ENCODE peak calls at places on chromosomes 1 and 21, in six cellular contexts. G is uterus; P is neural progenitor cell; V is adipocyte; F is psoas muscle; B is CD8-positive, alpha-beta T cell. C is an unnamed sample. For H3K36me3 and H3K27me3, the result is how much of the 10 kb centered on the place peaks cover.

GRCh38 chr1:157045251-157046218 is at the start of gene ARHGEF11:
- DNase-seq in V (peak), F (peak), G (peak), P (peak), B (no peak), C (peak)

GRCh38 chr1:74517599-74518051 is 5.2 kb upstream of the LRRC53 start:
- DNase-seq in F (no peak), G (no peak), V (no peak), B (no peak), P (no peak), C (no peak)

GRCh38 chr1:111221633-111222286 is 5.8 kb upstream of the CHI3L2 start:
- DNase-seq in B (no peak), G (no peak), V (no peak), F (no peak), P (no peak), C (no peak)

GRCh38 chr1:109718495-109718894 is 6.4 kb downstream of the GSTM5 start:
- DNase-seq in G (no peak), B (no peak), F (no peak), P (peak), V (no peak), C (peak)

GRCh38 chr1:169260478-169260877 is 107.1 kb downstream of the NME7 start:
- DNase-seq in B (no peak), G (no peak), F (no peak), V (no peak), P (peak), C (no peak)

GRCh38 chr1:202349263-202349928 is 897 bp downstream of the PPP1R12B start:
- DNase-seq in P (no peak), F (no peak), V (peak), G (no peak), B (no peak), C (peak)

GRCh38 chr1:9859252-9860014 is 35.7 kb upstream of the CLSTN1 start:
- DNase-seq in V (peak), B (no peak), G (no peak), P (peak), F (no peak), C (peak)

GRCh38 chr1:81437213-81437612 is 363.5 kb upstream of the ADGRL2 start:
- DNase-seq in V (no peak), P (no peak), B (no peak), F (no peak), G (no peak), C (no peak)

GRCh38 chr1:230568676-230569075 is 73.6 kb upstream of the COG2 start:
- DNase-seq in B (no peak), V (no peak), P (no peak), F (no peak), G (no peak), C (no peak)

GRCh38 chr1:153532769-153533599 is 2.8 kb downstream of the S100A6 start:
- DNase-seq in P (peak), B (peak), G (peak), F (peak), V (peak), C (peak)

GRCh38 chr1:16630661-16631247 is 17.4 kb upstream of the NBPF1 start:
- DNase-seq in B (no peak), F (peak), V (no peak), G (peak), P (no peak), C (peak)

GRCh38 chr1:246275036-246275435 is 232.0 kb downstream of the SMYD3 start:
- DNase-seq in G (no peak), P (no peak), F (no peak), B (no peak), V (no peak), C (no peak)

GRCh38 chr1:76298399-76298798 is 223.9 kb downstream of the ST6GALNAC3 start:
- DNase-seq in P (no peak), V (no peak), G (no peak), F (no peak), B (no peak), C (no peak)

GRCh38 chr1:1559066-1559465 is 15.6 kb downstream of the SSU72 start:
- DNase-seq in B (no peak), V (no peak), P (no peak), G (no peak), F (no peak), C (no peak)

GRCh38 chr1:231242516-231243198 is 1.6 kb downstream of the GNPAT start:
- DNase-seq in V (peak), B (no peak), P (no peak), F (no peak), G (no peak), C (no peak)

GRCh38 chr1:234315588-234315987 is 57.7 kb upstream of the COA6 start:
- DNase-seq in F (no peak), P (no peak), B (no peak), G (no peak), V (no peak), C (no peak)

GRCh38 chr1:239247299-239247698 is 139.1 kb upstream of the CHRM3 start:
- DNase-seq in B (no peak), V (peak), F (no peak), P (no peak), G (no peak), C (no peak)

GRCh38 chr1:174258148-174258550 is 98.8 kb downstream of the RABGAP1L start:
- DNase-seq in F (no peak), P (peak), B (peak), G (no peak), V (peak), C (peak)

GRCh38 chr1:113758631-113759340 is 500 bp downstream of the PHTF1 start:
- DNase-seq in B (peak), P (peak), G (peak), V (peak), F (peak), C (peak)

GRCh38 chr21:31351438-31351837 is 7.4 kb upstream of the TIAM1 start:
- DNase-seq in B (no peak), F (no peak), V (peak), P (no peak), G (no peak), C (no peak)

GRCh38 chr1:225921734-225922709 is 2.0 kb downstream of the PYCR2 start:
- DNase-seq in P (no peak), V (no peak), F (no peak), B (no peak), G (no peak), C (peak)

GRCh38 chr1:37673920-37674319 is 18.4 kb upstream of the CDCA8 start:
- DNase-seq in P (no peak), V (no peak), B (peak), G (no peak), F (no peak), C (no peak)

GRCh38 chr1:207088731-207089626 is at the start of gene C4BPB:
- DNase-seq in V (no peak), G (no peak), P (peak), B (no peak), F (no peak), C (no peak)

GRCh38 chr1:2212542-2213491 is 15.3 kb upstream of the SKI start:
- DNase-seq in G (peak), V (peak), F (peak), B (no peak), P (peak), C (peak)

GRCh38 chr1:194419721-194420120 is 1233.3 kb upstream of the B3GALT2 start:
- DNase-seq in P (no peak), B (no peak), G (no peak), V (no peak), F (no peak), C (no peak)

GRCh38 chr21:35217504-35218060 is 168.5 kb upstream of the RUNX1 start:
- DNase-seq in V (peak), G (no peak), B (no peak), F (no peak), P (no peak), C (peak)

GRCh38 chr1:8718878-8719361 is 98.5 kb downstream of the RERE start:
- DNase-seq in F (no peak), V (no peak), G (no peak), B (no peak), P (no peak), C (peak)

GRCh38 chr21:42652527-42653491 is 612 bp upstream of the PDE9A start:
- DNase-seq in G (peak), F (peak), B (no peak), V (no peak), P (peak), C (peak)

GRCh38 chr1:45009956-45010854 is 919 bp downstream of the HECTD3 start:
- DNase-seq in F (no peak), P (no peak), V (peak), G (no peak), B (no peak), C (peak)

GRCh38 chr1:70220517-70221240 is 501 bp upstream of the SRSF11 start:
- DNase-seq in P (no peak), V (no peak), B (no peak), G (no peak), F (no peak), C (peak)
- H3K4me3 ChIP-seq in P (peak), V (peak), B (peak), G (peak), F (peak), C (peak)

DNA sequence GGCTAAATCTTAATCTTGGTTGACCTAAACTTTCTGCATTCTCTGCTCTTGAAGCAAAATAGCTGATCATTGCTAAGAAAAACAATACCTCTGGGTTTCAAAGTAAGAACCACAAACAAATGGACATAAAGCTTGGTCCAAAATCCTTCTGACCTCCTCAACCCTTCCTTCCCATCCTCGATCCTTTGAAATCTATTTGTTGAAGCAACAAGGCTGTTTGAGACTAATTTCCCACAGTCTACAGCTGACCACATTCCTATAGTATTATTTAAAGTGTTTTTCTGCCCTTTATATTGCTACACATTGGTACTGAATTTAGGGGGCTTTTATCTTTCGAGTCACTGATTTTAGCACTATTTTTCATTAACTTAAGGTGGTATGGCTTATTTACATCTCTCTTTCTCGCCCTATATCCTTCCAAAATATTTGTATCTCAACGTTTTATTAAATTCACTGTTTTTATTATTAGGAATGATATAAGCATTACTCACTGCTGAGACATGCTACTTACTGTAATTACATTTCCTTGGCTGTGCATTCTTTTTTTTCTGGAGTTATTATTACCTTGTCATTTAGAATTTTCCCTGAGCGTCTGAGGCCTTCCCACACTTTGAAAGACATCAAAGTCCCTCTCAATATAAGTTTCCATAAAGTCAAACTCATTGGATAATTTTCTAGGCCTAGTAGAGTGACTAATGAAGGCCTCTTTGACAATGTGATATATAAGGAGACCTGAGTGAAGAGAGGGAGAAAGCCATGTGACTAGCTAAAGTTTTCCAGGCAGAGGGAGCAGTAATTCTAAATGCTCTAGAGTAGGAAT is 73.9 kb downstream of the RAB3GAP2 start:
- DNase-seq in G (no peak), B (no peak), P (no peak), V (no peak), F (no peak), C (no peak)
- H3K36me3 ChIP-seq in G (under half), B (under half), P (under half), V (half or more), F (under half), C (under half)

DNA sequence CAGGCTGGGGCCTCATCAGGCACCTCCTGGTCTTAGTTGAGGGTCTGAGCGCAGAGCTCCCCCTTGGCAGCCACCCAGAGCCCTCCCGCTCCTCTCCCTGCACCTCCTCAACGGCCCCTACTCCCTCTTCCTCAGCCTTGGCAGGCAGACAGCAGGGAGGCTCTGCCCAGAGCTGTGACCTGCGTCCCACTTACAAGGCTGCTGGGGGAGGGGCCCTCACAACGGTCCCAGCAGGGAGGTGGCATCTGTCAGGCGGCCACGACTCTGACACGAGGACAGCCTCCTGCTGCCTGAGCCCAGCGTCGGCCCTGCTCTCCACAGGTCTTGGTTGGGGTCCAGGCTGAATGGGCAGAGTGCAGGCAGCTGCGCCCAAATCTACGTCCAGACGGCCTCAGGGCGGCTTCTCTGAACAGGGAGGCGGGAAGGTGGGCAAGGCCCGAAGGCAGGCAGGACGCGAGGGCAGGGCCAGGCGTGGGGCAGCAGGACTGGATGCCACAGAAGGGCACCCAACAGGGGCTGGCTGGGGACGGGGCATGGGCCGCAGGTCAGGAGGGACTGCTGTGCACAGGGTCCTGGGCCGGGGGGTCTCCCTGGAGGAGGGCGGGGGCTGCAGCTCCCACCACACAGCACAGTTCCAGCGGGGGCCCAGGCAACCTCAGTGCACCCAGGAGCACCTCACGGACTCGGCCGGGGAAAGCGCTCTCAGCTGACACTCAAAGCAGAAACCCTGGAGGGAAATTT is 7.5 kb downstream of the SLC19A1 start:
- DNase-seq in B (no peak), G (no peak), V (no peak), P (no peak), F (peak), C (no peak)
- H3K27me3 ChIP-seq in B (under half), G (under half), V (under half), P (under half), F (under half), C (under half)

GRCh38 chr21:37407719-37408455 is 41.3 kb downstream of the DYRK1A start:
- DNase-seq in F (no peak), B (no peak), V (peak), G (no peak), P (no peak), C (no peak)
- H3K4me3 ChIP-seq in F (peak), B (no peak), V (peak), G (no peak), P (no peak), C (no peak)

GRCh38 chr1:35439626-35440025 is 117.6 kb downstream of the KIAA0319L start:
- DNase-seq in V (no peak), F (no peak), B (no peak), P (no peak), G (no peak), C (no peak)
- H3K36me3 ChIP-seq in V (half or more), F (under half), B (under half), P (under half), G (under half), C (under half)

GRCh38 chr1:115090956-115091355 is 1.7 kb upstream of the TSPAN2 start:
- DNase-seq in G (no peak), P (no peak), B (no peak), F (no peak), V (no peak), C (no peak)

GRCh38 chr1:115090547-115090946 is 1.2 kb upstream of the TSPAN2 start:
- DNase-seq in P (peak), B (no peak), F (no peak), V (no peak), G (peak), C (no peak)

GRCh38 chr1:115089443-115090340 is at the start of gene TSPAN2:
- DNase-seq in V (peak), B (peak), G (peak), P (peak), F (peak), C (peak)

GRCh38 chr1:115091582-115091981 is 2.3 kb upstream of the TSPAN2 start:
- DNase-seq in V (no peak), G (no peak), B (no peak), P (no peak), F (no peak), C (no peak)

GRCh38 chr1:115092214-115092613 is 2.9 kb upstream of the TSPAN2 start:
- DNase-seq in P (no peak), F (no peak), G (no peak), B (no peak), V (no peak), C (no peak)
- H3K27me3 ChIP-seq in P (under half), F (under half), G (under half), B (under half), V (under half), C (under half)

GRCh38 chr1:20124451-20125057 is 5.2 kb upstream of the PLA2G2D start:
- DNase-seq in B (no peak), V (peak), G (no peak), P (no peak), F (no peak), C (no peak)
- H3K4me3 ChIP-seq in B (no peak), V (no peak), G (no peak), P (no peak), F (no peak), C (no peak)

GRCh38 chr1:93215322-93215721 is 34.8 kb downstream of the CCDC18 start:
- DNase-seq in G (no peak), P (no peak), B (no peak), F (no peak), V (no peak), C (no peak)
- H3K36me3 ChIP-seq in G (under half), P (under half), B (under half), F (under half), V (under half), C (under half)